ENCODE peak calls at places on chromosomes 13 and 19, in six cellular contexts. G is Peyer's patch; M is posterior cingulate gyrus; V is activated CD8-positive, alpha-beta memory T cell treated with anti-CD3 and anti-CD28 coated beads, Interleukin-2, amount 50 U/mL, for 48 hours; H is HFFc6; X is activated CD4-positive, alpha-beta T cell treated with anti-CD3 and anti-CD28 coated beads, Interleukin-2, amount 50 U/mL, for 1 hour. I is an unnamed sample.

GRCh38 chr13:113124211-113125025 is 1.8 kb downstream of the F10 start:
- DNase-seq in G (peak), M (peak), V (peak), H (no peak), X (no peak), I (no peak)

GRCh38 chr13:20553309-20553708 is 13.6 kb upstream of the IFT88 start:
- DNase-seq in G (no peak), M (peak), V (no peak), H (no peak), X (no peak), I (peak)

GRCh38 chr13:47175172-47175806 is 278.4 kb upstream of the HTR2A start:
- DNase-seq in G (no peak), M (no peak), V (no peak), H (peak), X (no peak), I (no peak)

GRCh38 chr13:74406439-74406838 is 272.2 kb upstream of the KLF12 start:
- DNase-seq in G (no peak), M (no peak), V (no peak), H (no peak), X (no peak), I (no peak)

GRCh38 chr13:27296496-27296895 is 25.9 kb downstream of the RASL11A start:
- DNase-seq in G (no peak), M (peak), V (no peak), H (peak), X (no peak), I (no peak)

GRCh38 chr19:47703301-47703700 is 9.9 kb upstream of the EHD2 start:
- DNase-seq in G (no peak), M (no peak), V (no peak), H (no peak), X (no peak), I (no peak)

GRCh38 chr19:45179848-45180370 is 1.3 kb downstream of the BLOC1S3 start:
- DNase-seq in G (no peak), M (no peak), V (no peak), H (no peak), X (no peak), I (no peak)

GRCh38 chr13:105370011-105370645 is 1165.3 kb downstream of the EFNB2 start:
- DNase-seq in G (no peak), M (no peak), V (no peak), H (no peak), X (no peak), I (no peak)

GRCh38 chr13:93344048-93344447 is 117.4 kb downstream of the GPC6 start:
- DNase-seq in G (no peak), M (no peak), V (no peak), H (no peak), X (no peak), I (no peak)

GRCh38 chr13:92158335-92158734 is 759.9 kb downstream of the GPC5 start:
- DNase-seq in G (no peak), M (no peak), V (no peak), H (no peak), X (no peak), I (no peak)

GRCh38 chr19:42042455-42043170 is 27.4 kb downstream of the GRIK5 start:
- DNase-seq in G (no peak), M (peak), V (no peak), H (no peak), X (no peak), I (no peak)

GRCh38 chr19:52585101-52585500 is 15.0 kb downstream of the ZNF701 start:
- DNase-seq in G (no peak), M (no peak), V (no peak), H (no peak), X (no peak), I (no peak)

GRCh38 chr13:109383683-109384082 is 402.7 kb downstream of the IRS2 start:
- DNase-seq in G (no peak), M (no peak), V (no peak), H (peak), X (no peak), I (no peak)

GRCh38 chr13:21470785-21471184 is 11.7 kb upstream of the ZDHHC20 start:
- DNase-seq in G (no peak), M (no peak), V (no peak), H (no peak), X (no peak), I (no peak)

GRCh38 chr13:110405597-110406450 is 98.7 kb downstream of the COL4A2 start:
- DNase-seq in G (no peak), M (no peak), V (peak), H (peak), X (no peak), I (no peak)

GRCh38 chr19:18657590-18658365 is 20.9 kb downstream of the KLHL26 start:
- DNase-seq in G (no peak), M (peak), V (no peak), H (no peak), X (no peak), I (no peak)

GRCh38 chr13:24035411-24035810 is 125.1 kb upstream of the SPATA13 start:
- DNase-seq in G (no peak), M (no peak), V (no peak), H (no peak), X (no peak), I (no peak)

GRCh38 chr13:98966019-98966418 is 11.8 kb downstream of the DOCK9 start:
- DNase-seq in G (no peak), M (no peak), V (no peak), H (no peak), X (no peak), I (no peak)

GRCh38 chr19:47609885-47610545 is 1.1 kb downstream of the BICRA start:
- DNase-seq in G (peak), M (peak), V (peak), H (peak), X (peak), I (peak)

GRCh38 chr19:56983148-56983547 is 136.6 kb upstream of the USP29 start:
- DNase-seq in G (no peak), M (no peak), V (no peak), H (no peak), X (no peak), I (no peak)

GRCh38 chr19:10766681-10767201 is 48.9 kb downstream of the DNM2 start:
- DNase-seq in G (peak), M (peak), V (no peak), H (peak), X (no peak), I (peak)

GRCh38 chr13:113672002-113672651 is 5.1 kb downstream of the GRK1 start:
- DNase-seq in G (no peak), M (peak), V (no peak), H (no peak), X (no peak), I (no peak)